ENCODE peak calls at places on chromosome 1, in four cellular contexts. One of them, this sample, is unnamed. For H3K4me1, the result is how much of the 10 kb centered on the place peaks cover.

GRCh38 chr1:186984959-186985358 is 156.2 kb downstream of the PLA2G4A start:
- DNase-seq in kidney: no peak
- DNase-seq in adrenal gland: no peak
- DNase-seq in heart left ventricle: no peak
- DNase-seq in this sample: no peak

GRCh38 chr1:193190096-193190744 is 3.8 kb upstream of the B3GALT2 start:
- DNase-seq in kidney: no peak
- DNase-seq in adrenal gland: no peak
- DNase-seq in heart left ventricle: no peak
- DNase-seq in this sample: no peak

GRCh38 chr1:206471993-206472392 is 1.7 kb downstream of the IKBKE start:
- DNase-seq in kidney: peak
- DNase-seq in adrenal gland: no peak
- DNase-seq in heart left ventricle: no peak
- DNase-seq in this sample: no peak

GRCh38 chr1:8374812-8375211 is 56.9 kb downstream of the SLC45A1 start:
- DNase-seq in kidney: no peak
- DNase-seq in adrenal gland: peak
- DNase-seq in heart left ventricle: no peak
- DNase-seq in this sample: no peak

GRCh38 chr1:960371-961131 is at the start of gene KLHL17:
- DNase-seq in kidney: peak
- DNase-seq in adrenal gland: peak
- DNase-seq in heart left ventricle: peak
- DNase-seq in this sample: peak

GRCh38 chr1:151314137-151314875 is 12.9 kb downstream of the PI4KB start:
- DNase-seq in kidney: peak
- DNase-seq in adrenal gland: peak
- DNase-seq in heart left ventricle: peak
- DNase-seq in this sample: peak

GRCh38 chr1:108080448-108080847 is 115.5 kb upstream of the VAV3 start:
- DNase-seq in kidney: no peak
- DNase-seq in adrenal gland: no peak
- DNase-seq in heart left ventricle: no peak
- DNase-seq in this sample: no peak

GRCh38 chr1:185894806-185895205 is 160.6 kb downstream of the HMCN1 start:
- DNase-seq in kidney: no peak
- DNase-seq in adrenal gland: no peak
- DNase-seq in heart left ventricle: no peak
- DNase-seq in this sample: no peak

GRCh38 chr1:110136911-110137310 is 13.4 kb upstream of the SLC6A17 start:
- DNase-seq in kidney: no peak
- DNase-seq in adrenal gland: peak
- DNase-seq in heart left ventricle: peak
- DNase-seq in this sample: no peak

GRCh38 chr1:68703921-68704354 is 207.1 kb upstream of the DEPDC1 start:
- DNase-seq in kidney: no peak
- DNase-seq in adrenal gland: no peak
- DNase-seq in heart left ventricle: no peak
- DNase-seq in this sample: no peak

GRCh38 chr1:82979593-82980230 is 1019.2 kb downstream of the TTLL7 start:
- DNase-seq in kidney: no peak
- DNase-seq in adrenal gland: no peak
- DNase-seq in heart left ventricle: no peak
- DNase-seq in this sample: no peak

GRCh38 chr1:39671793-39672550 is at the start of gene NT5C1A:
- DNase-seq in kidney: peak
- DNase-seq in adrenal gland: no peak
- DNase-seq in heart left ventricle: peak
- DNase-seq in this sample: no peak

GRCh38 chr1:19597463-19598309 is 46.4 kb upstream of the NBL1 start:
- DNase-seq in kidney: no peak
- DNase-seq in adrenal gland: peak
- DNase-seq in heart left ventricle: no peak
- DNase-seq in this sample: no peak

GRCh38 chr1:113963281-113963906 is 15.9 kb upstream of the OLFML3 start:
- DNase-seq in kidney: no peak
- DNase-seq in adrenal gland: no peak
- DNase-seq in heart left ventricle: no peak
- DNase-seq in this sample: no peak

GRCh38 chr1:245263701-245264100 is 108.9 kb downstream of the KIF26B start:
- DNase-seq in kidney: no peak
- DNase-seq in adrenal gland: no peak
- DNase-seq in heart left ventricle: no peak
- DNase-seq in this sample: no peak

GRCh38 chr1:8571200-8571984 is 246.0 kb downstream of the RERE start:
- DNase-seq in kidney: no peak
- DNase-seq in adrenal gland: no peak
- DNase-seq in heart left ventricle: no peak
- DNase-seq in this sample: peak

GRCh38 chr1:59333626-59334277 is 36.9 kb downstream of the FGGY start:
- DNase-seq in kidney: no peak
- DNase-seq in adrenal gland: no peak
- DNase-seq in heart left ventricle: no peak
- DNase-seq in this sample: no peak

GRCh38 chr1:162327791-162328165 is 48.9 kb downstream of the SPATA46 start:
- DNase-seq in kidney: no peak
- DNase-seq in adrenal gland: no peak
- DNase-seq in heart left ventricle: no peak
- DNase-seq in this sample: no peak

GRCh38 chr1:162327144-162327790 is 49.4 kb downstream of the SPATA46 start:
- DNase-seq in kidney: no peak
- DNase-seq in adrenal gland: no peak
- DNase-seq in heart left ventricle: no peak
- DNase-seq in this sample: no peak

GRCh38 chr1:162324391-162324790 is 52.3 kb downstream of the SPATA46 start:
- DNase-seq in kidney: no peak
- DNase-seq in adrenal gland: no peak
- DNase-seq in heart left ventricle: no peak
- DNase-seq in this sample: no peak

GRCh38 chr1:162328507-162328906 is 48.1 kb downstream of the SPATA46 start:
- DNase-seq in kidney: no peak
- DNase-seq in adrenal gland: no peak
- DNase-seq in heart left ventricle: no peak
- DNase-seq in this sample: no peak

DNA sequence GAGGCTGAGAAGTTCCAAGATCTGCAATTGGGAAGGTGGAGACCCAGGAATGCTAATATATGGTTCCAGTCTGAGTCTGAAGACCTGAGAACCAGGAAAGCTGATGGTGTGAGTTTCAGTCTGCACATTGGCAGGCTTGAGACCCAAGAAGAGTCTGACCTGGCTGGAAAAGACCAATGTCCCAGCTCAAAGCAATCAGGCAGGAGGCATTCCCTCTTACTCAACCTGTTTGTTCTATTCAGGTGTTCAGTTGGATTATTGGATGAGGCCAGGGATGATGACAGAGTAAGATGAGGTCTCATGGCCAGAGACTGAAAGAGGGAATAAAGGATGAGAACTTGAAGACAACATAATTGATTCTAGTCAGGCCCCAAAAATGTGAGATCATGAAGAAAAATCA is 50.1 kb downstream of the SPATA46 start:
- DNase-seq in kidney: no peak
- DNase-seq in adrenal gland: no peak
- DNase-seq in heart left ventricle: no peak
- DNase-seq in this sample: no peak
- H3K27ac ChIP-seq in kidney: no peak
- H3K27ac ChIP-seq in adrenal gland: no peak
- H3K27ac ChIP-seq in heart left ventricle: no peak
- H3K27ac ChIP-seq in this sample: no peak

GRCh38 chr1:31296486-31297272 is at the start of the genes SNRNP40 and ZCCHC17:
- DNase-seq in kidney: peak
- DNase-seq in adrenal gland: peak
- DNase-seq in heart left ventricle: peak
- DNase-seq in this sample: peak
- TF ChIP-seq CTCF in kidney: no peak
- TF ChIP-seq CTCF in adrenal gland: no peak
- TF ChIP-seq CTCF in heart left ventricle: no peak
- TF ChIP-seq CTCF in this sample: no peak

DNA sequence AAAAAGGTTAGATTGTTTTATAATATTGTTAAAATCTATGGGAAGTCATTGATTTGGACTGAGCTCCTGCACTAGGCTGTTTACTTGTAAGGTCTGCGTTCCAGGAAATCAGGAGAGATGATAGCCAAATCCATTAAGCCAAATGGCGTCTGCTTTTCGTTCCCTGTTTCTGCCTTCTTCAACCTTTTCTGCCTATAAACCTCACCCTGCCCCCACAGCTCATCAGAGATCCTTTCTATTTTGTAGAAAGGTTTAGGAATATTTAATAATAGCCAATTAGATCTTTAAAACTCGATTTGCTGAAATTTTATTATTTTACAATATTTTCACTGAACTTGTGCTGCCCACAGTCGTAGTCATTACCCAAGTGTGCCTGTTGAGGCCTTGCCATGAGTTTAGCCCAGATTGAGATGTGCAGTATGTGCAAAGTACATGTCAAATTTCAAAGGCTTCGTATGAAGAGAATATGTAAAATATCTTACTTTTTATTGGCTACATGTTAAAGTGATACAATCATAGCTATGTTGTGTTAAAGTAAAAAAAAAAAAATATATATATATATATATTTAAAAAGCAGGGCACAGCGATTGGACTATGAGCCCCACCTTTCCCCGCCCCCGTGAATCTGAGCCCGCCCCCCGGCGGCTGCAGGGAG is 444 bp upstream of the IARS2 start:
- DNase-seq in kidney: no peak
- DNase-seq in adrenal gland: no peak
- DNase-seq in heart left ventricle: no peak
- DNase-seq in this sample: no peak
- H3K4me1 ChIP-seq in kidney: under half
- H3K4me1 ChIP-seq in adrenal gland: under half
- H3K4me1 ChIP-seq in heart left ventricle: under half
- H3K4me1 ChIP-seq in this sample: under half

GRCh38 chr1:10793129-10793651 is 3.3 kb downstream of the CASZ1 start:
- DNase-seq in kidney: no peak
- DNase-seq in adrenal gland: no peak
- DNase-seq in heart left ventricle: no peak
- DNase-seq in this sample: no peak

GRCh38 chr1:10794724-10795304 is 1.6 kb downstream of the CASZ1 start:
- DNase-seq in kidney: no peak
- DNase-seq in adrenal gland: no peak
- DNase-seq in heart left ventricle: peak
- DNase-seq in this sample: no peak

GRCh38 chr1:10796029-10796944 is at the start of gene CASZ1:
- DNase-seq in kidney: peak
- DNase-seq in adrenal gland: peak
- DNase-seq in heart left ventricle: peak
- DNase-seq in this sample: peak

GRCh38 chr1:10791117-10791951 is 5.1 kb downstream of the CASZ1 start:
- DNase-seq in kidney: no peak
- DNase-seq in adrenal gland: no peak
- DNase-seq in heart left ventricle: no peak
- DNase-seq in this sample: no peak

GRCh38 chr1:10795305-10796021 is 983 bp downstream of the CASZ1 start:
- DNase-seq in kidney: no peak
- DNase-seq in adrenal gland: no peak
- DNase-seq in heart left ventricle: no peak
- DNase-seq in this sample: no peak
- H3K27ac ChIP-seq in kidney: peak
- H3K27ac ChIP-seq in adrenal gland: no peak
- H3K27ac ChIP-seq in heart left ventricle: peak
- H3K27ac ChIP-seq in this sample: peak

DNA sequence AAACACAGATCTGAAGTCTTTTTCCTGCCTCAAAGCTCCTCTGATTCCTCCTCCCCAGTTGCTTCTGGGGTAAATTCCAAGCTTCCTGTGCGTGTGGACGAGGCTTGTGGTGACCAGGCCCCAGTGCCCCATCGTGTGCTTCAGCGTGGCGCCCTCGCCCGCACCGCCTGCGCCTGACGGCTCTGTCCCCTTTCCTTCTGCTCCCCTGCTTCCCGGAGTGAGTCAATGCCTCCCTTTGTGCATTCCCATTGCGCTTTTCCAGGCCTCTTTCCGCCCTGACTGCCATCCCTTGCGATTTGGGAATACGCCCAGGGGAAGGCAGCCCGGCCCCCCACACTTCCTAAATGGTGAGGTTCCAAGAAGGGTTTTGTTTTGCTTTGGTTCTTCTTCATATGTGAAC is 36.3 kb downstream of the FAAP20 start:
- DNase-seq in kidney: no peak
- DNase-seq in adrenal gland: no peak
- DNase-seq in heart left ventricle: no peak
- DNase-seq in this sample: no peak
- TF ChIP-seq CTCF in kidney: no peak
- TF ChIP-seq CTCF in adrenal gland: no peak
- TF ChIP-seq CTCF in heart left ventricle: no peak
- TF ChIP-seq CTCF in this sample: no peak